ENCODE peak calls at places on chromosomes 5 and 9, in nine cellular contexts. Y, D, W, X, B, G, H, L and A are unnamed samples.

GRCh38 chr5:6506631-6507030 is 58.0 kb downstream of the UBE2QL1 start:
- DNase-seq in W (no peak), G (no peak), Y (no peak), L (no peak), H (no peak), D (no peak), X (no peak), B (no peak), A (no peak)

GRCh38 chr5:78550891-78551290 is 97.7 kb downstream of the LHFPL2 start:
- DNase-seq in X (no peak), G (no peak), W (no peak), Y (no peak), L (no peak), D (no peak), H (no peak), B (no peak), A (no peak)

GRCh38 chr5:39570418-39571027 is 145.7 kb upstream of the DAB2 start:
- DNase-seq in X (peak), L (no peak), G (no peak), H (no peak), D (no peak), W (no peak), Y (no peak), B (no peak), A (no peak)

GRCh38 chr5:67693956-67694564 is 497.5 kb upstream of the CD180 start:
- DNase-seq in X (no peak), B (no peak), W (peak), D (no peak), H (no peak), L (no peak), G (no peak), Y (no peak), A (no peak)

GRCh38 chr5:152532714-152533113 is 127.6 kb upstream of the NMUR2 start:
- DNase-seq in D (no peak), L (peak), G (peak), B (no peak), Y (peak), H (no peak), W (no peak), X (peak), A (no peak)

GRCh38 chr5:94310870-94311269 is 307.5 kb downstream of the KIAA0825 start:
- DNase-seq in W (no peak), G (no peak), H (no peak), L (no peak), B (no peak), D (no peak), X (no peak), Y (no peak), A (no peak)

GRCh38 chr9:101738566-101739183 is at the start of gene GRIN3A:
- DNase-seq in H (no peak), D (no peak), G (no peak), X (no peak), W (peak), Y (peak), B (no peak), L (peak), A (no peak)

GRCh38 chr9:99431103-99431502 is 209.0 kb downstream of the SEC61B start:
- DNase-seq in X (no peak), H (no peak), G (no peak), W (no peak), B (no peak), Y (no peak), D (no peak), L (no peak), A (no peak)

GRCh38 chr5:159713773-159714172 is 202.5 kb upstream of the ADRA1B start:
- DNase-seq in D (no peak), L (no peak), X (no peak), Y (no peak), B (no peak), W (no peak), H (no peak), G (no peak), A (no peak)

GRCh38 chr5:102919211-102919610 is 164.1 kb downstream of the PAM start:
- DNase-seq in L (no peak), Y (no peak), H (no peak), D (no peak), X (no peak), W (no peak), G (no peak), B (no peak), A (no peak)

GRCh38 chr9:116027511-116027910 is 126.1 kb upstream of the PAPPA start:
- DNase-seq in L (no peak), G (peak), Y (no peak), D (no peak), W (no peak), X (no peak), H (no peak), B (no peak), A (no peak)

GRCh38 chr5:139659673-139660072 is 11.5 kb downstream of the CXXC5 start:
- DNase-seq in Y (no peak), L (no peak), X (no peak), H (no peak), B (no peak), D (no peak), G (no peak), W (no peak), A (no peak)

GRCh38 chr5:136133416-136134383 is 1.1 kb downstream of the SMAD5 start:
- DNase-seq in G (peak), L (peak), X (peak), B (no peak), D (peak), H (no peak), Y (peak), W (peak), A (no peak)

GRCh38 chr9:77731930-77732329 is 83.8 kb upstream of the GNA14 start:
- DNase-seq in X (no peak), W (no peak), G (no peak), L (peak), D (no peak), H (no peak), Y (no peak), B (no peak), A (no peak)

GRCh38 chr5:176166427-176166826 is 71.8 kb upstream of the SIMC1 start:
- DNase-seq in X (no peak), H (no peak), L (no peak), B (no peak), W (no peak), G (no peak), D (no peak), Y (no peak), A (no peak)

GRCh38 chr9:119802621-119803020 is 433.4 kb upstream of the BRINP1 start:
- DNase-seq in L (no peak), X (no peak), Y (peak), D (no peak), G (peak), H (no peak), W (peak), B (no peak), A (no peak)

GRCh38 chr9:86700601-86701000 is 246.7 kb downstream of the GAS1 start:
- DNase-seq in Y (peak), G (no peak), W (no peak), H (no peak), X (no peak), D (no peak), B (no peak), L (no peak), A (no peak)

GRCh38 chr9:116282598-116282997 is 129.0 kb downstream of the PAPPA start:
- DNase-seq in W (no peak), D (no peak), B (no peak), Y (no peak), G (no peak), X (no peak), L (no peak), H (no peak), A (no peak)

GRCh38 chr9:28774433-28775029 is 1201.2 kb upstream of the C9orf72 start:
- DNase-seq in D (no peak), H (no peak), G (no peak), L (peak), B (no peak), Y (no peak), X (peak), W (no peak), A (no peak)

GRCh38 chr9:21682981-21683380 is 119.5 kb upstream of the MTAP start:
- DNase-seq in H (no peak), Y (no peak), W (no peak), B (no peak), L (no peak), G (no peak), D (no peak), X (no peak), A (no peak)

GRCh38 chr5:91443761-91444467 is 60.8 kb upstream of the ARRDC3 start:
- DNase-seq in Y (no peak), G (no peak), W (no peak), L (no peak), H (no peak), B (no peak), D (no peak), X (no peak), A (no peak)

GRCh38 chr5:61346511-61346910 is 14.5 kb downstream of the ZSWIM6 start:
- DNase-seq in H (no peak), W (no peak), B (no peak), D (no peak), L (no peak), G (no peak), X (no peak), Y (no peak), A (no peak)

GRCh38 chr5:142474426-142474825 is 149.6 kb upstream of the SPRY4 start:
- DNase-seq in B (no peak), H (no peak), W (no peak), L (no peak), Y (no peak), X (peak), D (no peak), G (no peak), A (no peak)

GRCh38 chr9:98121096-98121495 is 2.1 kb upstream of the TRIM14 start:
- DNase-seq in H (no peak), D (no peak), L (no peak), B (no peak), Y (no peak), W (peak), G (no peak), X (no peak), A (no peak)